ENCODE peak calls at places on chromosome 21, in seven cellular contexts. V is IMR-90, I is mesendoderm, F is neuronal stem cell, K is mesenchymal stem cell, A is H9, S is H1. R is an unnamed sample.

GRCh38 chr21:33022828-33023573 is 2.7 kb upstream of the OLIG2 start:
- DNase-seq in K (no peak), I (no peak), V (no peak), A (peak), F (no peak), S (peak), R (no peak)

GRCh38 chr21:19853061-19853460 is 1145.1 kb upstream of the NCAM2 start:
- DNase-seq in V (no peak), A (no peak), K (no peak), F (no peak), S (no peak), I (no peak), R (no peak)

GRCh38 chr21:26595971-26596370 is 22.9 kb upstream of the CYYR1 start:
- DNase-seq in F (no peak), A (no peak), I (no peak), S (no peak), V (no peak), K (no peak), R (no peak)

GRCh38 chr21:38268859-38269566 is 12.2 kb downstream of the KCNJ15 start:
- DNase-seq in K (no peak), F (no peak), S (no peak), A (no peak), V (no peak), I (no peak), R (no peak)

GRCh38 chr21:22120616-22121266 is 1122.5 kb downstream of the NCAM2 start:
- DNase-seq in V (no peak), F (no peak), I (peak), S (peak), K (no peak), A (peak), R (no peak)

GRCh38 chr21:45078877-45079281 is 4.5 kb downstream of the ADARB1 start:
- DNase-seq in V (peak), I (no peak), F (no peak), A (no peak), S (no peak), K (peak), R (no peak)

GRCh38 chr21:44003307-44003966 is 8.7 kb upstream of the TRAPPC10 start:
- DNase-seq in A (no peak), F (no peak), S (no peak), K (no peak), I (no peak), V (no peak), R (no peak)

GRCh38 chr21:30430170-30430655 is at the start of gene KRTAP13-4:
- DNase-seq in A (no peak), F (no peak), K (no peak), S (no peak), I (no peak), V (no peak), R (no peak)

GRCh38 chr21:38310619-38311018 is 53.8 kb downstream of the KCNJ15 start:
- DNase-seq in F (no peak), K (peak), V (peak), I (no peak), A (no peak), S (no peak), R (no peak)

GRCh38 chr21:45361033-45361997 is 43.6 kb upstream of the COL18A1 start:
- DNase-seq in A (no peak), I (peak), S (no peak), K (no peak), V (no peak), F (no peak), R (no peak)

GRCh38 chr21:42868196-42868595 is 11.1 kb downstream of the WDR4 start:
- DNase-seq in I (no peak), F (no peak), V (no peak), A (no peak), K (no peak), S (no peak), R (no peak)

GRCh38 chr21:46063734-46064680 is 33.9 kb upstream of the COL6A2 start:
- DNase-seq in A (peak), I (no peak), F (no peak), S (no peak), K (no peak), V (no peak), R (no peak)

GRCh38 chr21:30714436-30714835 is 4.1 kb downstream of the KRTAP21-3 start:
- DNase-seq in K (no peak), F (no peak), A (no peak), V (no peak), S (no peak), I (no peak), R (no peak)

GRCh38 chr21:45970674-45971486 is 10.7 kb upstream of the COL6A1 start:
- DNase-seq in K (peak), V (peak), F (no peak), A (peak), I (peak), S (peak), R (peak)

GRCh38 chr21:14762734-14763694 is 216.9 kb upstream of the SAMSN1 start:
- DNase-seq in K (no peak), F (no peak), S (no peak), A (no peak), V (no peak), I (no peak), R (no peak)

GRCh38 chr21:30044447-30045064 is 104.8 kb upstream of the GRIK1 start:
- DNase-seq in A (no peak), F (peak), V (peak), I (peak), K (peak), S (peak), R (peak)

GRCh38 chr21:33989440-33989839 is 73.8 kb upstream of the ATP5PO start:
- DNase-seq in S (no peak), V (no peak), A (no peak), F (no peak), I (no peak), K (no peak), R (no peak)

GRCh38 chr21:45048968-45049367 is 25.4 kb upstream of the ADARB1 start:
- DNase-seq in F (no peak), V (peak), K (no peak), A (no peak), S (no peak), I (no peak), R (no peak)

GRCh38 chr21:45456836-45457160 is 51.8 kb downstream of the COL18A1 start:
- DNase-seq in I (no peak), S (no peak), V (no peak), K (no peak), A (no peak), F (no peak), R (no peak)

GRCh38 chr21:22791986-22792560 is 1793.9 kb downstream of the NCAM2 start:
- DNase-seq in S (no peak), K (peak), F (peak), A (no peak), I (peak), V (peak), R (peak)

GRCh38 chr21:14864211-14865021 is 200.4 kb downstream of the NRIP1 start:
- DNase-seq in A (peak), F (peak), I (peak), V (peak), S (peak), K (peak), R (peak)

GRCh38 chr21:38077504-38077903 is 161.2 kb upstream of the KCNJ6 start:
- DNase-seq in S (no peak), K (no peak), A (no peak), V (no peak), I (no peak), F (no peak), R (no peak)

GRCh38 chr21:25862596-25862995 is 127.8 kb downstream of the GABPA start:
- DNase-seq in I (peak), F (no peak), V (peak), K (peak), S (no peak), A (no peak), R (peak)

GRCh38 chr21:31108969-31109368 is 70.7 kb upstream of the KRTAP19-8 start:
- DNase-seq in F (no peak), V (peak), S (no peak), K (peak), I (peak), A (no peak), R (no peak)

GRCh38 chr21:37087188-37087587 is 14.1 kb downstream of the TTC3 start:
- DNase-seq in S (no peak), I (peak), V (peak), K (peak), F (no peak), A (no peak), R (no peak)

GRCh38 chr21:39022901-39023693 is 160.2 kb downstream of the PSMG1 start:
- DNase-seq in K (peak), A (no peak), S (no peak), V (peak), F (no peak), I (peak), R (peak)

GRCh38 chr21:24375201-24375600 is 1232.1 kb downstream of the MRPL39 start:
- DNase-seq in V (no peak), K (no peak), S (peak), A (peak), I (peak), F (no peak), R (no peak)

GRCh38 chr21:45570826-45571601 is 28.8 kb upstream of the SLC19A1 start:
- DNase-seq in S (peak), A (peak), V (peak), F (no peak), K (no peak), I (no peak), R (no peak)

GRCh38 chr21:44800971-44801467 is 601 bp downstream of the UBE2G2 start:
- DNase-seq in V (peak), F (no peak), K (peak), I (peak), S (no peak), A (no peak), R (peak)

GRCh38 chr21:44378646-44379581 is 25.5 kb downstream of the TRPM2 start:
- DNase-seq in K (no peak), V (no peak), I (no peak), S (no peak), F (no peak), A (no peak), R (no peak)

GRCh38 chr21:43703068-43703880 is 15.7 kb upstream of the PDXK start:
- DNase-seq in S (peak), V (peak), F (no peak), K (peak), A (peak), I (peak), R (no peak)

GRCh38 chr21:45109831-45110492 is 35.6 kb downstream of the ADARB1 start:
- DNase-seq in A (no peak), V (no peak), F (no peak), I (no peak), S (no peak), K (peak), R (no peak)

GRCh38 chr21:28110074-28110473 is 882.6 kb downstream of the LTN1 start:
- DNase-seq in S (no peak), V (no peak), A (no peak), F (no peak), I (no peak), K (no peak), R (no peak)

GRCh38 chr21:28104346-28104745 is 888.3 kb downstream of the LTN1 start:
- DNase-seq in A (no peak), F (no peak), K (no peak), I (no peak), S (no peak), V (no peak), R (no peak)

GRCh38 chr21:28111151-28111619 is 881.5 kb downstream of the LTN1 start:
- DNase-seq in K (peak), V (peak), F (no peak), A (no peak), S (no peak), I (no peak), R (no peak)

DNA sequence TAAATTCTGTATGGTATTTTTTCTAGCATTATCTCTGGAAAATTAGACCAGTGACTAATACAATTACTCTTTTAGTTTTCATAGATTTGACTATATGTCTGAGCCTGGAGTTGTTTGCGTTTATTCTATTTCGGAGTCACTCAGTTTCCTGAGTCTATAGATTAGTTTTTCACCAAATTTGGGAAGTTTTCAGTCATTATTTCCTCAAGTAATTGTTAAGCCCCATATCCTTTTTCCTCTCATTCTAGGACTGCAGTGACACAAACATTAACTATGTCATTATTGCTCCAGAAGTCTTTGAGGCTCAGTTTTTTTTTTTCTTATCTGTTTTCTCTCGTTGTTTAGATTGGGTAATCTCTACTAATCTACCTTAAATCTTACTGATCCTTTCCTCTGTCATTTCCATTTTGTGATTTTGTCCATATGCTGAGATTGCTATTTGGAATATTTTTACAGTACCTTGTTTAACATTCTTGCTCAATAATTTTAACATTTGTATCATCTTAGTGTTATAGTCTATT is 886.2 kb downstream of the LTN1 start:
- DNase-seq in S (no peak), V (no peak), K (no peak), I (no peak), A (no peak), F (no peak), R (no peak)
- H3K4ac ChIP-seq in S (no peak), V (no peak), K (no peak), I (no peak), A (no peak), F (no peak), R (no peak)

GRCh38 chr21:35238119-35238518 is 189.0 kb upstream of the RUNX1 start:
- DNase-seq in F (no peak), A (no peak), I (no peak), V (no peak), K (no peak), S (no peak), R (no peak)

GRCh38 chr21:35234725-35235124 is 185.6 kb upstream of the RUNX1 start:
- DNase-seq in V (no peak), S (no peak), K (peak), I (no peak), F (no peak), A (no peak), R (no peak)

GRCh38 chr21:35237287-35237686 is 188.2 kb upstream of the RUNX1 start:
- DNase-seq in S (no peak), I (no peak), F (no peak), A (no peak), V (no peak), K (no peak), R (no peak)

GRCh38 chr21:35232545-35233176 is 183.6 kb upstream of the RUNX1 start:
- DNase-seq in A (no peak), I (peak), S (no peak), V (peak), F (no peak), K (peak), R (peak)

DNA sequence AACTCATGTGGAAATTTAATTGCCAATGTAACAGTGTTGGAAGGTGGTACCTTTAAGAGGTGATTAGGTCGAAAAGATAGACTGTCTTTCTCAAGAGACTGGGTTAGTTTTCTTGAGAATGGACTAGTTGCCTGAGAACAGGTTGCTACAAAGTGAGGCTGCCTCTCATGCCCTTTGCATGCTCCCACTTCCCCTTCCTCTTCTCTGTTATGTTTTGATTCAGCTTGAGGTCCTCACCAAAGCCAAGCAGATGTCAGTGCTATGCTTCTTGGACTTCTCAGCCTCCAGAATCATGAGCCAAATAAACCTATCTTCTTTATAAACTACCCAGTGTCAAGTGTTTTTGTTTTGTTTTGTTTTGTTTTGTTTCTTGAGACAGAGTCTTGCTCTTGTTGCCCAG is 187.0 kb upstream of the RUNX1 start:
- DNase-seq in A (no peak), S (no peak), I (no peak), K (no peak), F (no peak), V (no peak), R (no peak)
- H3K4ac ChIP-seq in A (no peak), S (no peak), I (no peak), K (no peak), F (no peak), V (no peak), R (no peak)

DNA sequence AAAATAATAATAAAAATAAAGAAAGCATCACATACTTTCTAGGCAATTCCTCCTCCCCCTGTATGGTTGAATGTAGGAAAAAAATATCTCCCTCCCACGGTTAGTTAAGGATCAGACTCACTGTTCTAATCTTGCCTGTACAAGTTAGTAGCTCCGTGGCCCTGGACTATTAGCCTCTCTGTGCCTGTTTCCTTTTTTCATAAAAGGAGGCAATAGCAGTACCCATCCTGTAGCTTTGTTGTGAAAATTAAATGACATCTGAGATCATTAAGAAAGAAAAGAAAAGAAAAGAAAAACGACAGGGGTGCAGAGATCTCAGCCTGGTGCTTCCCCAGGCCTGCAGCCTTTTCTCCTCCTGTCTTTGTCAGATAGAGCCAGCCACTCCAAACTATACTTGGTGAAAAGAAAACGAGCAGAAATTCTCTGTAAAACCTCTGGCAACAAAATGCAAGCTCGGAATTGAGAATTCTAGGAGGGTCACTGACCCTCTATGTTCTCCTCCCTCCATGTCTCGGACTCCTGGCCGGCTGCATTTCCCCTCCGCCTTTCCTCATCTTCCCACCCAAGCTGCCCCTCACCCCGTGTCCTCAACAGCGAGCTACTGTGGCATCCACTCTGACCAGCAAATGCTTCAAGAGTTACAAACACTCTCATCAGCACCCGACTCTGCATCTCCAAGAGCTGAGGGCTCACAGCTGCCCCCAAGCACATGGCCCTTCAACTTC is 13.7 kb downstream of the RIPK4 start:
- DNase-seq in I (no peak), S (no peak), A (no peak), F (no peak), K (no peak), V (no peak), R (no peak)
- H3K4ac ChIP-seq in I (no peak), S (no peak), A (no peak), F (no peak), K (no peak), V (no peak), R (no peak)

GRCh38 chr21:41282412-41282811 is 34.2 kb upstream of the FAM3B start:
- DNase-seq in S (no peak), V (no peak), K (no peak), A (no peak), I (no peak), F (no peak), R (no peak)
- H3K4ac ChIP-seq in S (no peak), V (no peak), K (no peak), A (no peak), I (no peak), F (no peak), R (no peak)

R was measured in trophoblast cell.